ENCODE peak calls at places on chromosomes 16 and 17, in seven cellular contexts. Z is psoas muscle, Y is cardiac muscle cell, A is RWPE2, V is body of pancreas, H is heart right ventricle, N is small intestine. O is an unnamed sample. For H3K36me3, the result is how much of the 10 kb centered on the place peaks cover.

GRCh38 chr17:42399948-42400843 is 12.0 kb upstream of the STAT3 start:
- DNase-seq in Z (no peak), N (peak), V (no peak), Y (no peak), H (no peak), A (no peak), O (no peak)

GRCh38 chr16:54326266-54326662 is 39.7 kb upstream of the IRX3 start:
- DNase-seq in Y (peak), V (no peak), Z (no peak), H (no peak), N (no peak), A (no peak), O (no peak)

GRCh38 chr16:31333686-31334649 is 21.0 kb upstream of the ITGAX start:
- DNase-seq in Y (peak), V (peak), N (peak), Z (no peak), H (no peak), A (no peak), O (no peak)

GRCh38 chr17:48576479-48577309 is 1.5 kb downstream of the HOXB4 start:
- DNase-seq in H (no peak), Z (no peak), Y (peak), N (no peak), A (no peak), V (no peak), O (no peak)

GRCh38 chr17:51251010-51251409 is 8.8 kb downstream of the MBTD1 start:
- DNase-seq in N (no peak), H (no peak), A (no peak), Y (peak), Z (no peak), V (no peak), O (no peak)

GRCh38 chr16:1772362-1772907 is at the start of gene EME2:
- DNase-seq in V (no peak), Y (no peak), Z (peak), N (peak), A (no peak), H (no peak), O (no peak)

GRCh38 chr17:64494121-64494520 is 2.7 kb downstream of the POLG2 start:
- DNase-seq in H (no peak), A (no peak), V (no peak), Y (no peak), N (no peak), Z (no peak), O (no peak)

GRCh38 chr17:47663997-47664941 is 14.6 kb downstream of the KPNB1 start:
- DNase-seq in N (peak), A (no peak), H (peak), Z (no peak), Y (peak), V (peak), O (no peak)

GRCh38 chr16:65136656-65137055 is 14.8 kb upstream of the CDH11 start:
- DNase-seq in Z (no peak), A (no peak), V (no peak), H (no peak), Y (no peak), N (no peak), O (no peak)

GRCh38 chr17:79154446-79154845 is 79.8 kb downstream of the ENGASE start:
- DNase-seq in A (no peak), N (no peak), Y (no peak), H (peak), Z (no peak), V (peak), O (no peak)

GRCh38 chr17:65074778-65075250 is 18.3 kb upstream of the GNA13 start:
- DNase-seq in Z (peak), A (peak), Y (peak), H (peak), V (peak), N (peak), O (no peak)

GRCh38 chr17:80725532-80725931 is 180.9 kb downstream of the RPTOR start:
- DNase-seq in N (no peak), Z (no peak), Y (peak), H (no peak), A (no peak), V (no peak), O (no peak)

GRCh38 chr16:67164599-67165061 is at the start of gene HSF4:
- DNase-seq in N (peak), H (no peak), Y (peak), V (peak), Z (peak), A (no peak), O (no peak)

GRCh38 chr17:75681289-75681688 is 14.2 kb downstream of the SAP30BP start:
- DNase-seq in A (no peak), V (no peak), N (no peak), H (no peak), Y (peak), Z (no peak), O (no peak)
- H3K27ac ChIP-seq in A (peak), V (no peak), N (no peak), H (no peak), Y (no peak), Z (peak), O (peak)

DNA sequence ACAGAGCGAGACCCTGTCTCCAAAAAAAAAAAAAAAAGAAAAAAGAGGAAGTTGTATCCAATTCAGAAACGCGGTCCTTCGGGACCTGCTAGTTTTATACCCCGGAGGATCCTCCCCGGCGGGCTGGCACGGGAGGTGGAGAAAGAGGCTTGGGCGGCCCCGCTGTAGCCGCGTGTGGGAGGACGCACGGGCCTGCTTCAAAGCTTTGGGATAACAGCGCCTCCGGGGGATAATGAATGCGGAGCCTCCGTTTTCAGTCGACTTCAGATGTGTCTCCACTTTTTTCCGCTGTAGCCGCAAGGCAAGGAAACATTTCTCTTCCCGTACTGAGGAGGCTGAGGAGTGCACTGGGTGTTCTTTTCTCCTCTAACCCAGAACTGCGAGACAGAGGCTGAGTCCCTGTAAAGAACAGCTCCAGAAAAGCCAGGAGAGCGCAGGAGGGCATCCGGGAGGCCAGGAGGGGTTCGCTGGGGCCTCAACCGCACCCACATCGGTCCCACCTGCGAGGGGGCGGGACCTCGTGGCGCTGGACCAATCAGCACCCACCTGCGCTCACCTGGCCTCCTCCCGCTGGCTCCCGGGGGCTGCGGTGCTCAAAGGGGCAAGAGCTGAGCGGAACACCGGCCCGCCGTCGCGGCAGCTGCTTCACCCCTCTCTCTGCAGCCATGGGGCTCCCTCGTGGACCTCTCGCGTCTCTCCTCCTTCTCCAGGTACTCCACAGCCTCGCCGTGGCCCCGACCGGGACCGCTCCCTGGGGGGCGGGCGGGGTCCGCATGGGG is at the start of gene CDH3:
- DNase-seq in H (no peak), Z (no peak), N (peak), A (peak), V (peak), Y (peak), O (peak)
- H3K4me3 ChIP-seq in H (peak), Z (no peak), N (peak), A (peak), V (peak), Y (peak), O (peak)

GRCh38 chr17:4891405-4892062 is 7.8 kb upstream of the C17orf107 start:
- DNase-seq in V (no peak), H (no peak), A (no peak), N (no peak), Y (no peak), Z (peak), O (peak)
- H3K36me3 ChIP-seq in V (under half), H (half or more), A (half or more), N (under half), Y (under half), Z (half or more), O (half or more)

GRCh38 chr17:59519132-59519531 is 46.3 kb upstream of the DHX40 start:
- DNase-seq in V (no peak), Y (no peak), Z (no peak), H (no peak), A (no peak), N (no peak), O (no peak)
- H3K27ac ChIP-seq in V (no peak), Y (no peak), Z (no peak), H (no peak), A (no peak), N (no peak), O (no peak)

GRCh38 chr17:33674685-33675084 is 381.6 kb upstream of the ASIC2 start:
- DNase-seq in H (peak), A (no peak), V (peak), Z (no peak), Y (peak), N (peak), O (no peak)
- H3K4me3 ChIP-seq in H (no peak), A (no peak), V (no peak), Z (no peak), Y (no peak), N (no peak), O (no peak)

GRCh38 chr17:7497636-7498035 is 13.5 kb downstream of the POLR2A start:
- DNase-seq in Z (no peak), N (no peak), Y (no peak), H (no peak), A (no peak), V (no peak), O (no peak)
- H3K36me3 ChIP-seq in Z (half or more), N (under half), Y (half or more), H (half or more), A (half or more), V (under half), O (under half)

GRCh38 chr17:38353668-38354067 is 2.0 kb downstream of the SOCS7 start:
- DNase-seq in A (no peak), Z (no peak), V (no peak), Y (no peak), H (no peak), N (no peak), O (no peak)
- H3K27ac ChIP-seq in A (no peak), Z (no peak), V (no peak), Y (no peak), H (peak), N (no peak), O (no peak)

DNA sequence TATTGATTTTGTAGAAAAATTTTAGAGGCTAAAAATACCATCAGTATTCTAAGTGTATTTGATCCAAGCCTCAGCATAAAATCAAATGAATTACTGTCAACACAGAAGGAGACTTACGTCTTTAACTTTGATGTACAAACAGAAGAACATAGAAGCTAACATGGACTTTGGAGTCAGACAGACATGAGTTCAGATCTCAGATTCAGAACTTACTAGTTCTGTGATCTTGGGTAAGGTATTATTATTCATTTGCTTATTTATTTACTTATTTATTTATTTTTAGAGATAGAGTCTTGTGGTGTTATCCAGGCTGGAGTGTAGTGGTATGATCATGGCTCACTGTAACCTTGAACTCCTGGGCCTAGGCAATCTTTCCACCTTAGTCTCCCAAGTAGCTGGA is 4.0 kb upstream of the SLFN12L start:
- DNase-seq in Z (no peak), Y (no peak), V (no peak), A (no peak), N (peak), H (no peak), O (no peak)
- H3K4me3 ChIP-seq in Z (peak), Y (no peak), V (no peak), A (peak), N (no peak), H (peak), O (peak)